ENCODE peak calls at places on chromosomes 4 and X, in six cellular contexts. N is A549, K is upper lobe of left lung, B is K562, V is stomach, P is H1. G is an unnamed sample.

GRCh38 chr4:4585012-4585670 is 43.3 kb upstream of the STX18 start:
- DNase-seq in N (no peak), K (no peak), B (no peak), V (no peak), P (no peak), G (no peak)

GRCh38 chrX:15567886-15568616 is 32.7 kb downstream of the ACE2 start:
- DNase-seq in N (peak; percentile 9), K (no peak), B (no peak), V (no peak), P (no peak), G (no peak)

GRCh38 chr4:151322565-151322964 is 2.8 kb downstream of the SH3D19 start:
- DNase-seq in N (no peak), K (no peak), B (no peak), V (no peak), P (no peak), G (no peak)

GRCh38 chr4:113625902-113626301 is 135.6 kb downstream of the CAMK2D start:
- DNase-seq in N (no peak), K (no peak), B (no peak), V (no peak), P (no peak), G (no peak)

GRCh38 chr4:16289872-16290554 is 63.7 kb upstream of the TAPT1 start:
- DNase-seq in N (peak; percentile 17), K (no peak), B (peak; percentile 34), V (no peak), P (no peak), G (peak; percentile 44)

GRCh38 chrX:95884196-95884595 is 800.4 kb upstream of the DIAPH2 start:
- DNase-seq in N (no peak), K (no peak), B (no peak), V (no peak), P (no peak), G (no peak)

GRCh38 chrX:69987691-69988090 is 62.0 kb downstream of the AWAT2 start:
- DNase-seq in N (no peak), K (no peak), B (no peak), V (no peak), P (no peak), G (no peak)

GRCh38 chrX:4935846-4936245 is 1222.4 kb upstream of the PRKX start:
- DNase-seq in N (no peak), K (no peak), B (no peak), V (no peak), P (no peak), G (no peak)

GRCh38 chr4:25080571-25080970 is 49.8 kb upstream of the LGI2 start:
- DNase-seq in N (no peak), K (no peak), B (no peak), V (no peak), P (no peak), G (no peak)

GRCh38 chrX:41026326-41027136 is 58.7 kb upstream of the USP9X start:
- DNase-seq in N (peak; percentile 43), K (no peak), B (no peak), V (no peak), P (no peak), G (no peak)

GRCh38 chr4:111678466-111678865 is 466.8 kb upstream of the FAM241A start:
- DNase-seq in N (no peak), K (no peak), B (no peak), V (no peak), P (no peak), G (no peak)

GRCh38 chr4:78629991-78630541 is 78.5 kb downstream of the ANXA3 start:
- DNase-seq in N (no peak), K (no peak), B (peak; percentile 36), V (no peak), P (no peak), G (no peak)

GRCh38 chrX:116317409-116317808 is 119.0 kb upstream of the SLC6A14 start:
- DNase-seq in N (no peak), K (no peak), B (no peak), V (peak; percentile 28), P (no peak), G (no peak)

GRCh38 chr4:4269856-4270255 is 20.1 kb downstream of the LYAR start:
- DNase-seq in N (no peak), K (no peak), B (no peak), V (no peak), P (no peak), G (no peak)

GRCh38 chrX:151397741-151398070 is 700 bp downstream of the VMA21 start:
- DNase-seq in N (peak; percentile 6), K (no peak), B (peak; percentile 22), V (no peak), P (no peak), G (no peak)

GRCh38 chr4:8741513-8742226 is 130.0 kb downstream of the HMX1 start:
- DNase-seq in N (no peak), K (peak; percentile 28), B (no peak), V (peak; percentile 18), P (no peak), G (no peak)

GRCh38 chr4:94525993-94526740 is 74.4 kb downstream of the PDLIM5 start:
- DNase-seq in N (no peak), K (no peak), B (no peak), V (no peak), P (no peak), G (no peak)

GRCh38 chr4:147367841-147368385 is 113.0 kb upstream of the EDNRA start:
- DNase-seq in N (no peak), K (no peak), B (no peak), V (no peak), P (no peak), G (no peak)

GRCh38 chr4:96175871-96176270 is 336.0 kb downstream of the PDHA2 start:
- DNase-seq in N (no peak), K (no peak), B (no peak), V (no peak), P (no peak), G (no peak)

GRCh38 chr4:48329193-48329592 is 12.1 kb upstream of the SLAIN2 start:
- DNase-seq in N (peak; percentile 26), K (no peak), B (no peak), V (no peak), P (no peak), G (no peak)

GRCh38 chrX:11881485-11882170 is 123.6 kb downstream of the MSL3 start:
- DNase-seq in N (peak; percentile 26), K (no peak), B (no peak), V (no peak), P (no peak), G (no peak)
- TF ChIP-seq EP300 in N (no peak), K (no peak), B (no peak), V (no peak), P (no peak), G (no peak)

GRCh38 chr4:17810260-17811077 is at the start of the genes DCAF16 and NCAPG:
- DNase-seq in N (peak; percentile 99), K (peak; percentile 97), B (peak; percentile 96), V (peak; percentile 100), P (peak; percentile 98), G (peak; percentile 98)
- TF ChIP-seq POLR2A in N (peak; percentile 91), K (peak; percentile 91), B (peak; percentile 98), V (peak; percentile 94), P (peak; percentile 98), G (peak; percentile 98)

DNA sequence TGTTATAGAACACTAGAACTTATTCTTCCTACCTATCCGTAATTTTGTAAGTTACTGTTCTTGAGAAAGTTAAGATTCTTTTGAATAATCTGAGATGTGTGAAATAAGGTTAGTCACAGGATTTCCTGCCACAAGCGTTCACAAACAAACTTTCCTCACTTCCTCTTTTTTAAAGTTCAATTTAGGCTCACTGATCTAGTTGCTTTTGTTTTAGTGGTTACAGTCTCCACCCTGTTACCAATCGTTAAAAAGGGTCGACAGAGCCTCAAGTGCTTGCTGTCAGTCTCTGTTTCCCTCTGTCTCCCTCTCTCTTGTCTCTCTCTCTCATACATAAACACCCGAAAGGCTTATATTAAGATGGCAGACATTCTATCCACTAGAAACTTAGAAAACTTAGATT is 35.9 kb upstream of the STK26 start:
- DNase-seq in N (no peak), K (no peak), B (no peak), V (no peak), P (no peak), G (no peak)
- TF ChIP-seq EP300 in N (no peak), K (no peak), B (no peak), V (no peak), P (no peak), G (no peak)

DNA sequence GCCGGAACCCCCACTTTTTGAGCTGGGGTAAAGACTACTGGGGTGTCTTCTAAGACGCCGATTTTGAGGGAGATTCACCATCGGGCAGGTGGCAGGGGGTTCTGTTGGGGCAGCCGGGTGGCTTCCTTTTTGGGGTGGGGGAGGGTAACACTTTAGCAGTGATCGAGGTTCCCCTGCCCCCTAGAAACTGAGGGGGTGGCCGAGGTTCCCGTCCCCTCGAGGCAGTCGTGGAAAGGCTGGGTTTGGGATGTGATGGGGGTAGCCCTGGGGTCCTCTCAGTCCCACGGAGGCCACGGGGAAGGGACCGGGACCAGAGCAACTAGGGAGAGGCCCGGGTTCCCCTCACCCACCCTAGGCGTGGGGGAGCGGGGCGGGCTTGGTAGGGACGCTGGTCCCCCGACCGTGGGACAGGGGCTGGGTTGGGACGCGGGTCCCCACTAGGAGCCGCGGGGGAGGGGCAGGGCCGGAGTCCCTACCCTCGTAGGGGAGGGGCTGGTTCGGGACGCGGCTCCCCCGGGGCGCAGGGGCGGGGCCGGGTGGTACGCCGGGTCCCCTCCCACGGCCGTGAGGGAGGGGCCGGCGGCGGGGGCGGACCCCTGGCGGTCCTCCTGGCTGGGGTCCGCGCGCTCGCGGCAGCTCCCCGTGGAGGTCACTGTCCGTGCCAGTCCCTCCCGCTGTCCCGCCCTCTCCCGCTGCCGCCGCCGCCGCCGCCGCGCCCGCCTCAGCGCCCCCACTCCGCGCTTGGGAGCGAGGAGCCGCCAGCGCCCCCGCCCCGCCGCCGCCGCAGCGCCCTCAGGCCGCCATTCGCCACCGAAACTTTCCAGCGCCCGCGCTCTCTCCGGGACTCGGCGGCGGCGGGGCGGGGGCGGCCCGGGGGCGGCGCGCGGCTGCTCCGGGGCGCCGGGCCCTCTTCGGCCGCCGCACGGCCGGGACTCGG is at the start of gene TBL1X:
- DNase-seq in N (peak; percentile 63), K (peak; percentile 91), B (peak; percentile 88), V (peak; percentile 51), P (no peak), G (no peak)
- TF ChIP-seq POLR2A in N (no peak), K (no peak), B (no peak), V (no peak), P (no peak), G (no peak)